ENCODE peak calls at places on chromosome 12, in five cellular contexts. One of them, this sample, is unnamed.

GRCh38 chr12:24996820-24997219 is 47.9 kb upstream of the BCAT1 start:
- DNase-seq in H1: no peak
- DNase-seq in trophoblast cell: no peak
- DNase-seq in mesenchymal stem cell: no peak
- DNase-seq in neuronal stem cell: no peak
- DNase-seq in this sample: no peak

GRCh38 chr12:106178582-106178981 is 39.8 kb upstream of the NUAK1 start:
- DNase-seq in neuronal stem cell: peak
- DNase-seq in mesenchymal stem cell: no peak
- DNase-seq in trophoblast cell: peak
- DNase-seq in H1: no peak
- DNase-seq in this sample: peak

GRCh38 chr12:67539946-67540345 is 108.6 kb upstream of the DYRK2 start:
- DNase-seq in H1: no peak
- DNase-seq in mesenchymal stem cell: no peak
- DNase-seq in trophoblast cell: no peak
- DNase-seq in neuronal stem cell: no peak
- DNase-seq in this sample: no peak

GRCh38 chr12:123336530-123336929 is 28.1 kb downstream of the SBNO1 start:
- DNase-seq in H1: no peak
- DNase-seq in mesenchymal stem cell: no peak
- DNase-seq in neuronal stem cell: no peak
- DNase-seq in trophoblast cell: no peak
- DNase-seq in this sample: no peak

GRCh38 chr12:122423258-122424165 is 1.0 kb upstream of the CLIP1 start:
- DNase-seq in trophoblast cell: peak
- DNase-seq in H1: no peak
- DNase-seq in mesenchymal stem cell: peak
- DNase-seq in neuronal stem cell: peak
- DNase-seq in this sample: peak

GRCh38 chr12:116927244-116927940 is 16.6 kb downstream of the FBXW8 start:
- DNase-seq in H1: no peak
- DNase-seq in mesenchymal stem cell: peak
- DNase-seq in trophoblast cell: no peak
- DNase-seq in neuronal stem cell: no peak
- DNase-seq in this sample: no peak

GRCh38 chr12:93857917-93858513 is 180.8 kb downstream of the CRADD start:
- DNase-seq in neuronal stem cell: no peak
- DNase-seq in H1: no peak
- DNase-seq in mesenchymal stem cell: no peak
- DNase-seq in trophoblast cell: no peak
- DNase-seq in this sample: no peak

GRCh38 chr12:40012709-40013108 is 93.2 kb downstream of the SLC2A13 start:
- DNase-seq in neuronal stem cell: no peak
- DNase-seq in mesenchymal stem cell: peak
- DNase-seq in H1: no peak
- DNase-seq in trophoblast cell: no peak
- DNase-seq in this sample: no peak

GRCh38 chr12:10331642-10332239 is 24.1 kb downstream of the KLRD1 start:
- DNase-seq in neuronal stem cell: peak
- DNase-seq in mesenchymal stem cell: peak
- DNase-seq in H1: no peak
- DNase-seq in trophoblast cell: peak
- DNase-seq in this sample: no peak

GRCh38 chr12:105920161-105920684 is 218.5 kb downstream of the NUAK1 start:
- DNase-seq in trophoblast cell: peak
- DNase-seq in H1: no peak
- DNase-seq in mesenchymal stem cell: no peak
- DNase-seq in neuronal stem cell: no peak
- DNase-seq in this sample: no peak

GRCh38 chr12:39319180-39319579 is 123.7 kb downstream of the KIF21A start:
- DNase-seq in neuronal stem cell: no peak
- DNase-seq in trophoblast cell: no peak
- DNase-seq in mesenchymal stem cell: no peak
- DNase-seq in H1: no peak
- DNase-seq in this sample: no peak

GRCh38 chr12:65306603-65307501 is 28.4 kb downstream of the MSRB3 start:
- DNase-seq in mesenchymal stem cell: peak
- DNase-seq in trophoblast cell: peak
- DNase-seq in H1: no peak
- DNase-seq in neuronal stem cell: no peak
- DNase-seq in this sample: peak

GRCh38 chr12:111444706-111445310 is 39.1 kb downstream of the SH2B3 start:
- DNase-seq in neuronal stem cell: no peak
- DNase-seq in mesenchymal stem cell: peak
- DNase-seq in H1: no peak
- DNase-seq in trophoblast cell: peak
- DNase-seq in this sample: no peak

GRCh38 chr12:94263011-94263786 is 114.8 kb downstream of the PLXNC1 start:
- DNase-seq in H1: no peak
- DNase-seq in neuronal stem cell: no peak
- DNase-seq in trophoblast cell: no peak
- DNase-seq in mesenchymal stem cell: no peak
- DNase-seq in this sample: no peak

GRCh38 chr12:68842784-68843567 is 35.0 kb downstream of the MDM2 start:
- DNase-seq in H1: no peak
- DNase-seq in neuronal stem cell: no peak
- DNase-seq in mesenchymal stem cell: no peak
- DNase-seq in trophoblast cell: peak
- DNase-seq in this sample: no peak

GRCh38 chr12:50103767-50104321 is at the start of gene GPD1:
- DNase-seq in H1: no peak
- DNase-seq in neuronal stem cell: no peak
- DNase-seq in trophoblast cell: peak
- DNase-seq in mesenchymal stem cell: peak
- DNase-seq in this sample: peak

GRCh38 chr12:72723732-72724131 is 451.6 kb downstream of the TRHDE start:
- DNase-seq in neuronal stem cell: no peak
- DNase-seq in H1: no peak
- DNase-seq in mesenchymal stem cell: no peak
- DNase-seq in trophoblast cell: no peak
- DNase-seq in this sample: no peak

GRCh38 chr12:94481734-94482133 is 22.1 kb upstream of the CEP83 start:
- DNase-seq in trophoblast cell: peak
- DNase-seq in H1: no peak
- DNase-seq in mesenchymal stem cell: no peak
- DNase-seq in neuronal stem cell: no peak
- DNase-seq in this sample: no peak

GRCh38 chr12:57617942-57618341 is 6.7 kb downstream of the ARHGEF25 start:
- DNase-seq in trophoblast cell: no peak
- DNase-seq in H1: no peak
- DNase-seq in neuronal stem cell: no peak
- DNase-seq in mesenchymal stem cell: no peak
- DNase-seq in this sample: no peak

GRCh38 chr12:20370001-20370381 is 1.7 kb downstream of the PDE3A start:
- DNase-seq in mesenchymal stem cell: peak
- DNase-seq in neuronal stem cell: no peak
- DNase-seq in trophoblast cell: no peak
- DNase-seq in H1: peak
- DNase-seq in this sample: peak

GRCh38 chr12:26029741-26030033 is 71.2 kb downstream of the RASSF8 start:
- DNase-seq in mesenchymal stem cell: no peak
- DNase-seq in trophoblast cell: no peak
- DNase-seq in H1: no peak
- DNase-seq in neuronal stem cell: no peak
- DNase-seq in this sample: no peak

GRCh38 chr12:12214635-12215131 is 52.2 kb downstream of the LRP6 start:
- DNase-seq in mesenchymal stem cell: peak
- DNase-seq in H1: no peak
- DNase-seq in neuronal stem cell: no peak
- DNase-seq in trophoblast cell: no peak
- DNase-seq in this sample: no peak

GRCh38 chr12:115103884-115104883 is 420.2 kb upstream of the TBX3 start:
- DNase-seq in mesenchymal stem cell: peak
- DNase-seq in neuronal stem cell: no peak
- DNase-seq in trophoblast cell: peak
- DNase-seq in H1: no peak
- DNase-seq in this sample: no peak

GRCh38 chr12:64007853-64008252 is 163.4 kb downstream of the SRGAP1 start:
- DNase-seq in mesenchymal stem cell: no peak
- DNase-seq in neuronal stem cell: no peak
- DNase-seq in trophoblast cell: peak
- DNase-seq in H1: no peak
- DNase-seq in this sample: no peak

GRCh38 chr12:107200394-107200793 is 107.0 kb upstream of the CRY1 start:
- DNase-seq in H1: no peak
- DNase-seq in trophoblast cell: no peak
- DNase-seq in neuronal stem cell: no peak
- DNase-seq in mesenchymal stem cell: peak
- DNase-seq in this sample: no peak

GRCh38 chr12:59036973-59037807 is 116.9 kb upstream of the LRIG3 start:
- DNase-seq in neuronal stem cell: no peak
- DNase-seq in H1: no peak
- DNase-seq in trophoblast cell: no peak
- DNase-seq in mesenchymal stem cell: peak
- DNase-seq in this sample: no peak

DNA sequence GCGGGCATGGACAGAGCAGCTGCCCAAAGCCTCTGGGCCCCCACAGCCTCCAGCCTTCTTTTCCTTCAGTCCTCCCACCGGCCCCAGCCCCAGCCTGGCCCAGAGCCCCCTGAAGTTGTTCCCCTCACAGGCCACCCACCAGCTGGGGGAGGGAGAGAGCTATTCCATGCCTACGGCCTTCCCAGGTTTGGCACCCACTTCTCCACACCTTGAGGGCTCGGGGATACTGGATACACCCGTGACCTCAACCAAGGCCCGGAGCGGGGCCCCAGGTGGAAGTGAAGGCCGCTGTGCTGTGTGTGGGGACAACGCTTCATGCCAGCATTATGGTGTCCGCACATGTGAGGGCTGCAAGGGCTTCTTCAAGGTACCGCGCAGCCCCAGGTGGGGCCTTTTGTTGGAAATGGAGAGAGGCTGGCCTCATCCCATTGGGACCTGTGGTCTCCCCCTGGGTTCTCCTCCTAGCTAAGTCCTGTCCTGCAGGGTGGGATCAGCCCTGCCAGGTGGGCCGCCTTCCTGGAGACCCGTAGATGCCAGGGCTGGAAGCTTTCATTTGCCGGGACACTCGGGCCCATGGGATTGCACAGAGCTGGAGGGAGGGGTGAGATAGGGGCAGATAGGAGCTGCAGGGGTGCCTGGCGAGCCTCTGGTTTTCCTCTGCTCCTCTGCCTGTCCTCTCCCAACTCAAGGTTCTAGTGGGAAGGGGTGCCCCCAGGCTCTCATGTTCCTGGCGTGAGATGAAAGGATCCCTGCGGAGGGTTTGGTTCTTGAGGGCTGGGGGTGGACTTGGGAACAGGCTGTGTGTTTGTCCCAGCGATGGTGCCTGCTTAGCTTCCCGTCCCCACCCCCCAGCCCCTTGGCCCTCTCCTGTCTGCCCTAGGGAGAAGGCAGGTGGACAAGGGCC is 3.8 kb downstream of the NR4A1 start:
- DNase-seq in neuronal stem cell: no peak
- DNase-seq in trophoblast cell: no peak
- DNase-seq in mesenchymal stem cell: no peak
- DNase-seq in H1: no peak
- DNase-seq in this sample: no peak
- H4K8ac ChIP-seq in neuronal stem cell: no peak
- H4K8ac ChIP-seq in trophoblast cell: no peak
- H4K8ac ChIP-seq in mesenchymal stem cell: no peak
- H4K8ac ChIP-seq in H1: peak
- H4K8ac ChIP-seq in this sample: no peak

GRCh38 chr12:75874456-75874855 is 157.1 kb downstream of the PHLDA1 start:
- DNase-seq in H1: no peak
- DNase-seq in trophoblast cell: no peak
- DNase-seq in neuronal stem cell: no peak
- DNase-seq in mesenchymal stem cell: no peak
- DNase-seq in this sample: no peak

GRCh38 chr12:75881910-75882309 is 149.7 kb downstream of the PHLDA1 start:
- DNase-seq in mesenchymal stem cell: no peak
- DNase-seq in neuronal stem cell: no peak
- DNase-seq in H1: no peak
- DNase-seq in trophoblast cell: no peak
- DNase-seq in this sample: no peak

GRCh38 chr12:75876843-75877587 is 154.6 kb downstream of the PHLDA1 start:
- DNase-seq in H1: no peak
- DNase-seq in neuronal stem cell: no peak
- DNase-seq in trophoblast cell: peak
- DNase-seq in mesenchymal stem cell: no peak
- DNase-seq in this sample: no peak

GRCh38 chr12:75877588-75878381 is 153.8 kb downstream of the PHLDA1 start:
- DNase-seq in H1: no peak
- DNase-seq in neuronal stem cell: no peak
- DNase-seq in trophoblast cell: no peak
- DNase-seq in mesenchymal stem cell: peak
- DNase-seq in this sample: no peak

GRCh38 chr12:75878382-75878720 is 153.2 kb downstream of the PHLDA1 start:
- DNase-seq in trophoblast cell: no peak
- DNase-seq in neuronal stem cell: no peak
- DNase-seq in mesenchymal stem cell: peak
- DNase-seq in H1: no peak
- DNase-seq in this sample: no peak
- H2BK12ac ChIP-seq in trophoblast cell: no peak
- H2BK12ac ChIP-seq in neuronal stem cell: no peak
- H2BK12ac ChIP-seq in mesenchymal stem cell: peak
- H2BK12ac ChIP-seq in H1: no peak
- H2BK12ac ChIP-seq in this sample: no peak

GRCh38 chr12:27187697-27188096 is 56.4 kb upstream of the STK38L start:
- DNase-seq in mesenchymal stem cell: no peak
- DNase-seq in neuronal stem cell: no peak
- DNase-seq in trophoblast cell: no peak
- DNase-seq in H1: no peak
- DNase-seq in this sample: no peak

GRCh38 chr12:27183342-27183741 is 60.7 kb upstream of the STK38L start:
- DNase-seq in mesenchymal stem cell: no peak
- DNase-seq in trophoblast cell: no peak
- DNase-seq in H1: no peak
- DNase-seq in neuronal stem cell: no peak
- DNase-seq in this sample: no peak

GRCh38 chr12:27190761-27191160 is 53.3 kb upstream of the STK38L start:
- DNase-seq in H1: no peak
- DNase-seq in neuronal stem cell: no peak
- DNase-seq in mesenchymal stem cell: peak
- DNase-seq in trophoblast cell: no peak
- DNase-seq in this sample: no peak

GRCh38 chr12:27185234-27186045 is 58.6 kb upstream of the STK38L start:
- DNase-seq in trophoblast cell: no peak
- DNase-seq in H1: no peak
- DNase-seq in mesenchymal stem cell: peak
- DNase-seq in neuronal stem cell: no peak
- DNase-seq in this sample: no peak

GRCh38 chr12:27186240-27186839 is 57.7 kb upstream of the STK38L start:
- DNase-seq in neuronal stem cell: no peak
- DNase-seq in mesenchymal stem cell: peak
- DNase-seq in trophoblast cell: peak
- DNase-seq in H1: no peak
- DNase-seq in this sample: no peak
- H4K91ac ChIP-seq in neuronal stem cell: no peak
- H4K91ac ChIP-seq in mesenchymal stem cell: no peak
- H4K91ac ChIP-seq in trophoblast cell: peak
- H4K91ac ChIP-seq in H1: no peak
- H4K91ac ChIP-seq in this sample: no peak

DNA sequence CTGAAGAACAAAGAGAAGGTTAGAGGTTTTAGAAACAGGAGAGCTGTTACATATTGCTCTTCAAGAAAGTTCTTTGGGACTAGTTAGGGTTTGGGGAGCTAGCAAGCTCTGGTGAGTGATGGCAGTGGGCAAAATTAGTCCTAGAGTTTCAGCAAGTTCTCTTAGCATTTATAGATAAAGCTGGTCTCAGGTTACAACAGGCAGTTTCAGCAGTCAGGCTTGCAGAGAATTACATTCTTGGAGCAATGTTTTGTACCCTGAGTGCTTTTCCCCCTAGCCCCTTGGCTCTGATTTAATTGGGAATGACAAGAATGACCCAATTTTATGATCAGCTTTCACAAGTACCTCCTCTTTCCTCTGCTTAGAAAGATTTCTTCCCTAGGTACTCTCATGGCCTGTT is 21.4 kb upstream of the EID3 start:
- DNase-seq in mesenchymal stem cell: peak
- DNase-seq in H1: no peak
- DNase-seq in trophoblast cell: no peak
- DNase-seq in neuronal stem cell: no peak
- DNase-seq in this sample: no peak
- H4K8ac ChIP-seq in mesenchymal stem cell: no peak
- H4K8ac ChIP-seq in H1: no peak
- H4K8ac ChIP-seq in trophoblast cell: no peak
- H4K8ac ChIP-seq in neuronal stem cell: no peak
- H4K8ac ChIP-seq in this sample: no peak

This sample was measured in H9.